ENCODE peak calls at places on chromosome 9, in four cellular contexts. One of them, this sample, is unnamed.

GRCh38 chr9:35920004-35920658 is 10.8 kb downstream of the SPAAR start:
- DNase-seq in HepG2: peak; percentile 36
- DNase-seq in GM12878: no peak
- DNase-seq in K562: no peak
- DNase-seq in this sample: no peak

GRCh38 chr9:130629443-130630090 is 34.8 kb upstream of the PRDM12 start:
- DNase-seq in HepG2: no peak
- DNase-seq in GM12878: no peak
- DNase-seq in K562: no peak
- DNase-seq in this sample: no peak

GRCh38 chr9:13110766-13111400 is 168.6 kb downstream of the MPDZ start:
- DNase-seq in HepG2: no peak
- DNase-seq in GM12878: no peak
- DNase-seq in K562: no peak
- DNase-seq in this sample: no peak

GRCh38 chr9:131704195-131704983 is 35.5 kb downstream of the RAPGEF1 start:
- DNase-seq in HepG2: no peak
- DNase-seq in GM12878: no peak
- DNase-seq in K562: no peak
- DNase-seq in this sample: no peak

GRCh38 chr9:136946893-136947891 is 2.1 kb downstream of the C8G start:
- DNase-seq in HepG2: no peak
- DNase-seq in GM12878: no peak
- DNase-seq in K562: no peak
- DNase-seq in this sample: no peak

GRCh38 chr9:137449931-137450537 is 8.9 kb upstream of the ENTPD8 start:
- DNase-seq in HepG2: no peak
- DNase-seq in GM12878: no peak
- DNase-seq in K562: peak; percentile 52
- DNase-seq in this sample: no peak

GRCh38 chr9:92501671-92502393 is 19.5 kb upstream of the ASPN start:
- DNase-seq in HepG2: peak; percentile 46
- DNase-seq in GM12878: no peak
- DNase-seq in K562: peak; percentile 41
- DNase-seq in this sample: peak; percentile 58

GRCh38 chr9:93182572-93182971 is 1.4 kb upstream of the WNK2 start:
- DNase-seq in HepG2: peak; percentile 51
- DNase-seq in GM12878: no peak
- DNase-seq in K562: no peak
- DNase-seq in this sample: no peak

GRCh38 chr9:121999556-121999955 is 93.6 kb downstream of the TTLL11 start:
- DNase-seq in HepG2: no peak
- DNase-seq in GM12878: no peak
- DNase-seq in K562: no peak
- DNase-seq in this sample: no peak

GRCh38 chr9:69351227-69351626 is 26.2 kb downstream of the ENTREP1 start:
- DNase-seq in HepG2: no peak
- DNase-seq in GM12878: no peak
- DNase-seq in K562: no peak
- DNase-seq in this sample: no peak

GRCh38 chr9:91534374-91534773 is 110.7 kb upstream of the NFIL3 start:
- DNase-seq in HepG2: no peak
- DNase-seq in GM12878: no peak
- DNase-seq in K562: no peak
- DNase-seq in this sample: no peak

GRCh38 chr9:121631115-121631514 is 20.3 kb upstream of the DAB2IP start:
- DNase-seq in HepG2: no peak
- DNase-seq in GM12878: no peak
- DNase-seq in K562: no peak
- DNase-seq in this sample: no peak

GRCh38 chr9:133708770-133709611 is 29.2 kb downstream of the SARDH start:
- DNase-seq in HepG2: no peak
- DNase-seq in GM12878: peak; percentile 7
- DNase-seq in K562: peak; percentile 34
- DNase-seq in this sample: no peak

GRCh38 chr9:126631254-126631653 is 17.5 kb downstream of the LMX1B start:
- DNase-seq in HepG2: no peak
- DNase-seq in GM12878: no peak
- DNase-seq in K562: peak; percentile 30
- DNase-seq in this sample: no peak

GRCh38 chr9:28832168-28832567 is 1258.9 kb upstream of the C9orf72 start:
- DNase-seq in HepG2: no peak
- DNase-seq in GM12878: no peak
- DNase-seq in K562: no peak
- DNase-seq in this sample: no peak

GRCh38 chr9:107131108-107131799 is 151.8 kb upstream of the RAD23B start:
- DNase-seq in HepG2: no peak
- DNase-seq in GM12878: no peak
- DNase-seq in K562: no peak
- DNase-seq in this sample: no peak

GRCh38 chr9:116494815-116495634 is 192.1 kb upstream of the TRIM32 start:
- DNase-seq in HepG2: peak; percentile 26
- DNase-seq in GM12878: no peak
- DNase-seq in K562: peak; percentile 60
- DNase-seq in this sample: peak; percentile 33

GRCh38 chr9:124010665-124011321 is 775 bp upstream of the LHX2 start:
- DNase-seq in HepG2: no peak
- DNase-seq in GM12878: no peak
- DNase-seq in K562: no peak
- DNase-seq in this sample: peak; percentile 44

GRCh38 chr9:7342229-7342628 is 457.3 kb downstream of the DMAC1 start:
- DNase-seq in HepG2: no peak
- DNase-seq in GM12878: no peak
- DNase-seq in K562: no peak
- DNase-seq in this sample: no peak

GRCh38 chr9:22116751-22117150 is 107.6 kb upstream of the CDKN2B start:
- DNase-seq in HepG2: no peak
- DNase-seq in GM12878: no peak
- DNase-seq in K562: no peak
- DNase-seq in this sample: no peak

GRCh38 chr9:132806723-132807421 is 71.2 kb downstream of the AK8 start:
- DNase-seq in HepG2: no peak
- DNase-seq in GM12878: no peak
- DNase-seq in K562: no peak
- DNase-seq in this sample: no peak

GRCh38 chr9:104876587-104876986 is 51.4 kb downstream of the ABCA1 start:
- DNase-seq in HepG2: no peak
- DNase-seq in GM12878: no peak
- DNase-seq in K562: no peak
- DNase-seq in this sample: no peak

GRCh38 chr9:90024823-90025222 is 420.0 kb downstream of the GADD45G start:
- DNase-seq in HepG2: no peak
- DNase-seq in GM12878: no peak
- DNase-seq in K562: no peak
- DNase-seq in this sample: no peak

GRCh38 chr9:99092643-99093491 is 12.0 kb upstream of the TGFBR1 start:
- DNase-seq in HepG2: no peak
- DNase-seq in GM12878: no peak
- DNase-seq in K562: peak; percentile 34
- DNase-seq in this sample: no peak

GRCh38 chr9:99085949-99086948 is 18.7 kb upstream of the TGFBR1 start:
- DNase-seq in HepG2: no peak
- DNase-seq in GM12878: no peak
- DNase-seq in K562: no peak
- DNase-seq in this sample: no peak

GRCh38 chr9:99090366-99091130 is 14.4 kb upstream of the TGFBR1 start:
- DNase-seq in HepG2: no peak
- DNase-seq in GM12878: no peak
- DNase-seq in K562: no peak
- DNase-seq in this sample: no peak

GRCh38 chr9:99083051-99083450 is 21.9 kb upstream of the TGFBR1 start:
- DNase-seq in HepG2: no peak
- DNase-seq in GM12878: no peak
- DNase-seq in K562: no peak
- DNase-seq in this sample: no peak

DNA sequence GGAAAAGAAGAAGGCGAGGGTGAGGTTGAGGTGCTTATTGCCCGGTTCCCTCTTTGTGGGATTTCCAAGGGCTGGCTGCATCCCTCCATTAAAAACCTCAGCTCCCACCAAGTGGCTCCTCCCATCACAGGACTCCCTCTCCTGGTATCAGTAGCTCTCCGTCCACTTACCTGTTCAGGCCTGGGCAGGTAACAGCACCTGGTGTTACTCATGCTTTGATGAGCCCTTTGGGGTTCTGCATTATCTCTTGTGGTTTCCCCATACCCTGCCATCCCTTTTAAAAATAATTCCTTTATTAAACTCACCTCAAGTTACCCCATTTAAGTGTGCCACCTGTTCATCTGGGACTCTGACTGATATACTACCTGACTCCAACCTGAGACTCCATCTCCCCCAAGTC is 17.5 kb upstream of the TGFBR1 start:
- DNase-seq in HepG2: no peak
- DNase-seq in GM12878: no peak
- DNase-seq in K562: no peak
- DNase-seq in this sample: no peak
- TF ChIP-seq FOXK2 in HepG2: no peak
- TF ChIP-seq FOXK2 in GM12878: no peak
- TF ChIP-seq FOXK2 in K562: no peak
- TF ChIP-seq FOXK2 in this sample: no peak

DNA sequence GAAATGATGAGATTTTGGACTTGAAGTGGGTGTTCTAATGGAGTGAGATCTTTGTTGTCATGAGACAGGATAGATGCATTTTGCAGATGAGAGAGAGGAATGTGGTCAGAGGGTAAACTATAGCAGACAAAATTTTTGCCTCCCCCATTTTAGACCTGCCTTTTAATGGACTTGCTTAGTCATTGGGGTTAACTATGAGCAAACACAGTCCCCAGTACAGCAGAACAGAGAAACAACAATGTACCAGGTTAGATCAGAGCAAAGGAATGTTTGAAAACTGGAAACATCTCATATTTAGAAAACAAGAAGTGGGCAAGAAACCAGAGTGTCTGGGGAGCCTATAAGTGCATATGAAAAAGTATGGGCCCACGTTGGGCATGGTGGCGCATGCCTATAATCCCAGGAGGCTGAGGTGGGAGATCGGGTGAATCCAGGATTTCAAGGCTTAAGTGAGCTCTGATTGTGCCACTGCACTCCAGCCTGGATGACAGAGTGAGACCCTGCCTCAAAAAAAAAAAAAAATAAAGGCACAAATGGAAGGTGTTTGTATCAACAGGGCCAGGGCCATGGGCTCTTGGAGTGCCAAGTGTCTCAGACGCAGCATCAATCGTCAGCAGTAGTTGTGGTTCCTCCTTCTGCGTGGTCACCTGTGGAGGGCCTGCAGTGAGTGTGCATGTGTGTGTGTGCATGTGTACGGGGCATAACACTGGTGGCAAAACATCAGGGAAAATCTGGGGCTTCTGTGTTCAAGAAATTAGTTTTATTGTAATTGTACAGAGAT is 214.4 kb upstream of the S1PR3 start:
- DNase-seq in HepG2: peak; percentile 15
- DNase-seq in GM12878: no peak
- DNase-seq in K562: no peak
- DNase-seq in this sample: no peak
- TF ChIP-seq FOXK2 in HepG2: no peak
- TF ChIP-seq FOXK2 in GM12878: no peak
- TF ChIP-seq FOXK2 in K562: no peak
- TF ChIP-seq FOXK2 in this sample: no peak

GRCh38 chr9:97808415-97808814 is 44.6 kb upstream of the FOXE1 start:
- DNase-seq in HepG2: no peak
- DNase-seq in GM12878: no peak
- DNase-seq in K562: no peak
- DNase-seq in this sample: no peak
- TF ChIP-seq FOXK2 in HepG2: no peak
- TF ChIP-seq FOXK2 in GM12878: no peak
- TF ChIP-seq FOXK2 in K562: no peak
- TF ChIP-seq FOXK2 in this sample: no peak

GRCh38 chr9:75269202-75269601 is 180.9 kb downstream of the OSTF1 start:
- DNase-seq in HepG2: no peak
- DNase-seq in GM12878: no peak
- DNase-seq in K562: no peak
- DNase-seq in this sample: no peak

DNA sequence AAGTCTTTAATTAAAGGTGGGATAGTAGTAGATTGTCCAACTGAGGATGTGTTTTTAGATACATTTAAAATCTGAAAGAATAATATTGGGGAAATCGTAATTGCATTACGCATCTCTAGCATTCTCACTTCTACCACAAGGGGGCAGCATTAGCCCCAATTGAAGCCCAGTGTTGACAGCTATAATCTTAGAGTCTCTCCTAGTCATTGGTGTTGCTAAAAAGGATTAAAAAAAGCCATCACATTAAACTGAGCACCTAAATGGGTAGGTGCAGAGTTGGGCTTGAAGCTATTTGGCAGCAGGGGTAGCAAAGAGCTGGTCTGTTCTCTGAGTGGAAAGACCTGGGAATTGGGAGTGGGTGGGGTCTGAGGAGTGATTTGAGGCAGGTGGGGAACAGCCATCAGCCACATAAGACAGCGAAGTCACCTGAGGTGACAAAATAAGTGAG is 177.2 kb downstream of the OSTF1 start:
- DNase-seq in HepG2: peak; percentile 30
- DNase-seq in GM12878: no peak
- DNase-seq in K562: peak; percentile 38
- DNase-seq in this sample: peak; percentile 55
- TF ChIP-seq FOXK2 in HepG2: no peak
- TF ChIP-seq FOXK2 in GM12878: no peak
- TF ChIP-seq FOXK2 in K562: no peak
- TF ChIP-seq FOXK2 in this sample: no peak

DNA sequence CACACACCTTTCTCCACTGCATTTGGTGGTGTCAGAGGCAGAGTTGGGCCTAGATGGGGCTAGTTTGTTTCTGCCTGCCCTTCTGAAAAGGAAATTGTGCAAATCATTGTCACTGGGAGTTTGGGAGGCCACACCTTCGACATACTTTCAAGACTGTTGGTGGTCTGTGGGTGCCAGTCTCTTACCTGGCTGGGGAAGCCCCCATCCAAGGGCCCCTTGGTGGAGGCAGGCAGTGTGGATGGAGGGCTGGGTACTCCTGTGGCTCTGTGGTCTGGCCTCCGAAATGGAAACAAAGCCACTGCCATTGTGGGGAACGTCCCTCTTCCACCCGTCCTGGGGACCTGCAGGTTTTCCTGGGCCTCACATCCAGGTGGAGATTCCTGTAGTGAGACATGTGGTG is 10.9 kb upstream of the PHYHD1 start:
- DNase-seq in HepG2: no peak
- DNase-seq in GM12878: no peak
- DNase-seq in K562: no peak
- DNase-seq in this sample: no peak
- TF ChIP-seq FOXK2 in HepG2: no peak
- TF ChIP-seq FOXK2 in GM12878: no peak
- TF ChIP-seq FOXK2 in K562: no peak
- TF ChIP-seq FOXK2 in this sample: no peak

GRCh38 chr9:112180387-112180881 is 5.3 kb upstream of the SUSD1 start:
- DNase-seq in HepG2: peak; percentile 86
- DNase-seq in GM12878: no peak
- DNase-seq in K562: peak; percentile 72
- DNase-seq in this sample: no peak

GRCh38 chr9:112175796-112176315 is 759 bp upstream of the SUSD1 start:
- DNase-seq in HepG2: peak; percentile 18
- DNase-seq in GM12878: no peak
- DNase-seq in K562: no peak
- DNase-seq in this sample: no peak

GRCh38 chr9:112184211-112184610 is 9.1 kb upstream of the SUSD1 start:
- DNase-seq in HepG2: no peak
- DNase-seq in GM12878: no peak
- DNase-seq in K562: no peak
- DNase-seq in this sample: no peak

GRCh38 chr9:112176410-112177010 is 1.4 kb upstream of the SUSD1 start:
- DNase-seq in HepG2: peak; percentile 42
- DNase-seq in GM12878: no peak
- DNase-seq in K562: no peak
- DNase-seq in this sample: no peak

GRCh38 chr9:112179816-112180215 is 4.7 kb upstream of the SUSD1 start:
- DNase-seq in HepG2: no peak
- DNase-seq in GM12878: no peak
- DNase-seq in K562: no peak
- DNase-seq in this sample: no peak
- TF ChIP-seq FOXK2 in HepG2: no peak
- TF ChIP-seq FOXK2 in GM12878: no peak
- TF ChIP-seq FOXK2 in K562: no peak
- TF ChIP-seq FOXK2 in this sample: no peak

This sample was measured in HEK293T.